ENCODE peak calls at places on chromosomes 6 and 20, in five cellular contexts. V is psoas muscle, T is tibial artery, Q is iPS DF 6.9, I is heart left ventricle. D is an unnamed sample. For H3K4me1, the result is how much of the 10 kb centered on the place peaks cover.

GRCh38 chr6:162963861-162964260 is 236.1 kb downstream of the PACRG start:
- DNase-seq in V (no peak), T (no peak), Q (no peak), I (no peak), D (no peak)

GRCh38 chr6:106749611-106750010 is 120.2 kb downstream of the QRSL1 start:
- DNase-seq in V (no peak), T (no peak), Q (no peak), I (no peak), D (no peak)

GRCh38 chr6:138912308-138912707 is 75.7 kb downstream of the REPS1 start:
- DNase-seq in V (no peak), T (no peak), Q (no peak), I (no peak), D (no peak)

GRCh38 chr6:75230484-75231325 is 12.9 kb downstream of the COX7A2 start:
- DNase-seq in V (no peak), T (peak), Q (no peak), I (no peak), D (no peak)

GRCh38 chr6:134774244-134774643 is 175.7 kb downstream of the ALDH8A1 start:
- DNase-seq in V (no peak), T (no peak), Q (no peak), I (no peak), D (no peak)

GRCh38 chr6:63476302-63476701 is 96.0 kb upstream of the LOC128125822 start:
- DNase-seq in V (no peak), T (no peak), Q (no peak), I (no peak), D (no peak)

GRCh38 chr6:36120539-36120938 is 9.8 kb upstream of the MAPK13 start:
- DNase-seq in V (no peak), T (peak), Q (no peak), I (no peak), D (no peak)

GRCh38 chr20:23710771-23711170 is 21.9 kb upstream of the CST4 start:
- DNase-seq in V (no peak), T (no peak), Q (no peak), I (no peak), D (no peak)

GRCh38 chr20:49292010-49292409 is 14.2 kb upstream of the ZNFX1 start:
- DNase-seq in V (no peak), T (no peak), Q (no peak), I (no peak), D (no peak)

GRCh38 chr6:20483902-20484497 is 50.3 kb upstream of the CDKAL1 start:
- DNase-seq in V (no peak), T (no peak), Q (no peak), I (no peak), D (no peak)

GRCh38 chr6:109454483-109455160 is 950 bp downstream of the MICAL1 start:
- DNase-seq in V (peak), T (peak), Q (no peak), I (peak), D (peak)

GRCh38 chr20:56249244-56249955 is 868 bp downstream of the MC3R start:
- DNase-seq in V (peak), T (no peak), Q (no peak), I (no peak), D (no peak)

GRCh38 chr6:37990762-37991525 is 171.4 kb downstream of the ZFAND3 start:
- DNase-seq in V (no peak), T (no peak), Q (no peak), I (no peak), D (no peak)

GRCh38 chr6:30555428-30556005 is 772 bp downstream of the GNL1 start:
- DNase-seq in V (peak), T (peak), Q (no peak), I (peak), D (peak)

GRCh38 chr20:62975251-62975770 is 22.8 kb downstream of the SLC17A9 start:
- DNase-seq in V (no peak), T (no peak), Q (no peak), I (no peak), D (no peak)

GRCh38 chr6:35278708-35279107 is 18.9 kb upstream of the DEF6 start:
- DNase-seq in V (no peak), T (no peak), Q (no peak), I (no peak), D (no peak)

GRCh38 chr20:22717466-22717865 is 133.1 kb upstream of the FOXA2 start:
- DNase-seq in V (no peak), T (no peak), Q (no peak), I (no peak), D (peak)

GRCh38 chr20:25605146-25605545 is 18.7 kb downstream of the NANP start:
- DNase-seq in V (no peak), T (no peak), Q (no peak), I (no peak), D (no peak)

GRCh38 chr6:48883116-48883515 is 579.9 kb downstream of the MMUT start:
- DNase-seq in V (no peak), T (no peak), Q (no peak), I (no peak), D (no peak)

GRCh38 chr6:141203902-141204575 is 928.7 kb upstream of the GJE1 start:
- DNase-seq in V (no peak), T (no peak), Q (no peak), I (no peak), D (no peak)

GRCh38 chr6:147301070-147301469 is 96.9 kb downstream of the STXBP5 start:
- DNase-seq in V (no peak), T (no peak), Q (no peak), I (no peak), D (no peak)

GRCh38 chr6:125729983-125730382 is 19.4 kb upstream of the HEY2 start:
- DNase-seq in V (no peak), T (no peak), Q (no peak), I (no peak), D (no peak)

GRCh38 chr6:44138717-44139350 is 11.5 kb downstream of the TMEM63B start:
- DNase-seq in V (no peak), T (no peak), Q (no peak), I (no peak), D (no peak)

GRCh38 chr20:5095931-5096330 is 23.8 kb downstream of the PCNA start:
- DNase-seq in V (no peak), T (no peak), Q (no peak), I (no peak), D (no peak)

GRCh38 chr6:130215526-130215925 is 7.2 kb downstream of the SAMD3 start:
- DNase-seq in V (no peak), T (no peak), Q (no peak), I (no peak), D (no peak)

GRCh38 chr6:67863346-67863745 is 771.7 kb upstream of the ADGRB3 start:
- DNase-seq in V (no peak), T (no peak), Q (no peak), I (no peak), D (no peak)
- H3K4me1 ChIP-seq in V (under half), T (under half), Q (under half), I (under half), D (under half)

DNA sequence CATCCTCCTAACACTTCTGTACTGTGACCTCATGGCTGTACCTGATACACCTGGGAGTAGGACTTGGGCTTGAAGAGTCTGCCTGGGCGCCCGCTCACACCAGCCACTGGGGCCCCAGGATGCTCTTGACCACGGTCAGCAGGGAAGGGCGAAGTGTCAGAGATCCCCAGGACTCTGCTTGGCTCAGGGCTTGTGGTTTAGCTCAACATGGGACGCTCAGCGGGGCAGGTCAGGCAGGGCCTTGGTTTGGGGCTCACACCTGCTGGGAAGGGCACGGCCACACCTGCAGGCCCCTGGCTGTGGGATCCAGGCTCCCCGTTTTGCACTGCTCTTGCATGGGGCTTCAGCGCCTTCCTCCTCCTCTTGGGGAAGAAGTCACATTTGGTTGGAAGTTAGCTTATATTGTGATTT is 378.2 kb downstream of the CDH4 start:
- DNase-seq in V (no peak), T (no peak), Q (no peak), I (peak), D (no peak)
- H3K4me3 ChIP-seq in V (no peak), T (no peak), Q (no peak), I (no peak), D (no peak)

DNA sequence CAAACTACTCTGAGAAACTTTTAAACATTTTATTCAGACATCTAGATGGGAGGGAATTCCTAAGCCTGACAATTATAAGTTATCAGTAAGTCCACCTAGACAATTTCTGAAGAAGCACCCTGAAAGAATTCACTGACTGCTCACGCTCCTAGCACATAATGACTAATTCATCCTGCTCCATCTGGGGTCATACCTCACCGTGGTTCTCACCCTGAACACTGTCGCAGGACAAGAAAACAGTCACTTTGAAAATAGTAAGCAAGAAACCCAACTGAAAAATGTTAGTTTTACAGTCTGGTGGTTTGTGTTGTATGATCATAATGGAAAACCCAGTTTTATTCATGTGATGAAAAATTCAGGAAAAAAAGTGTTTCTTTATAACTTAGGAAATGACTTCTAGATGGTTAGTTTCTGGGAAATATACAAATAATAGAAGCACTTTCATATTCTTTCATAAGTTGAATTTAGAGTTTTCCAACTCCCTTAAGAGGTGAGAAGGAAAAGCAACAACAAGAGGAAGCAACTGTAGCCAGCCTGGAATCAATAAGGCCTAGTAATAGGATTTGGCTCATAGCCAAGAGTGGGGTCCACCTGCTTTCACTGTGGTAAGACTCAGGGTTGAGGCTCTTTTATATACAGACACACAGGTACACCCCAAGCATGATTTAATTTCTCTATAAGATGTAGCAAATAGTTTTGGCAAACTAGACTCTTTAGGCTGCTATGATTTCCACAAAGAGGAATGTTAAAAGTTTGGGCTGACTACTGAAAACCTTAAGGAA is 94.1 kb downstream of the HIVEP2 start:
- DNase-seq in V (no peak), T (no peak), Q (no peak), I (no peak), D (no peak)
- H3K4me1 ChIP-seq in V (half or more), T (under half), Q (under half), I (half or more), D (under half)

DNA sequence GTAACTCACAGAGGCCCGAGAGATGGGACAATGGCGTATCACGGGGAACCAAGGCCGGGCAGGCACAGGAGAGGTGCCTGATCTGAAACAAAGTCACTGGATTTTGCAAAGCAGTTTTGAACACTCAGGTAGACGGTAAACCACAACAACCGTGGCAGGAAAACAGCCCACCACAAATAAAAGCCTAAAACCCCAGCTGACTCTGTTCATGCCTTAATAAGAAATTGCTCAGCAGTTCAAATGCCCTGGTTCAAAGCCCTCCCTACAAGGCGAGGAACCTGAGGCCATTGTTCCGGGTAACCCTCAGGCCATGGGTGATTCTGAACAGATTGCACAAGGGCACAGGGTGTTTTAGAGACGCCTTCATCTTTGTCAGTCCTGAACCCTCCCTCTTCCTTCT is 114.2 kb downstream of the MAP3K7 start:
- DNase-seq in V (no peak), T (no peak), Q (no peak), I (no peak), D (no peak)
- H3K4me3 ChIP-seq in V (no peak), T (no peak), Q (no peak), I (no peak), D (no peak)

DNA sequence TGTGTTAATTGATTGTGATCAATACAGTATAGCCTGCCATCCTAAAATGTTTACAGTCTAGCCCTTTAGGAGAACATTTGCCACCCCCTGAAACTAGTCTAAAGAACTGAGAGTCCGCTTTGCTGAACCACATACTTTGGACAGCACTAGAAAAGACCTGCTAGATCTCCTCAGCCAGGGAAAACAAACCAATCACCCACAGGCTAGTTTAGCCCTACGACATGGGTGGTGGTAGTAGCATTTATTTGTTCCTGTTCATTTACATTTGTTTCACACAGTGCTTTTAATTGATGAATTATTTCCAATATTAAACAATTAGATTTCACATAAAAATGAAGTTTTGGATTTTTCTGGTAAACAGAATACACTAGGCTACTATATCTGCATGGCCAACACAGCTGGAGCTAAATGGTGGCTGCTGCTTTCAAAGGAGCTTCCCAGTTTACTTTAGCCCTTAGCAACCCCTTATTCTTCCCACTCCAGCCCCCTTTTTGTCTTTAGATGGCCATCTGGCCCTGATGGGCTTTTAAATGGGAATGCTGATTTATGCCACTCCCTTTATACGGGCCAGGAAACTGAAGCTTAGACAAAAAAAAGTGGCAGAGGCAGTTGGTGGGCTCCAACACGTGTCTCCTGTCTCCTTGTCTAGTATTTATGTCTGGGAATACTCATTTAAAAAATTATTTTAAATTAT is 72.4 kb downstream of the ADGRG6 start:
- DNase-seq in V (no peak), T (no peak), Q (no peak), I (no peak), D (no peak)
- H3K4me1 ChIP-seq in V (under half), T (under half), Q (under half), I (under half), D (under half)

GRCh38 chr20:42516692-42517091 is 673.0 kb downstream of the PTPRT start:
- DNase-seq in V (no peak), T (no peak), Q (no peak), I (no peak), D (no peak)
- H3K4me3 ChIP-seq in V (no peak), T (no peak), Q (no peak), I (no peak), D (no peak)

DNA sequence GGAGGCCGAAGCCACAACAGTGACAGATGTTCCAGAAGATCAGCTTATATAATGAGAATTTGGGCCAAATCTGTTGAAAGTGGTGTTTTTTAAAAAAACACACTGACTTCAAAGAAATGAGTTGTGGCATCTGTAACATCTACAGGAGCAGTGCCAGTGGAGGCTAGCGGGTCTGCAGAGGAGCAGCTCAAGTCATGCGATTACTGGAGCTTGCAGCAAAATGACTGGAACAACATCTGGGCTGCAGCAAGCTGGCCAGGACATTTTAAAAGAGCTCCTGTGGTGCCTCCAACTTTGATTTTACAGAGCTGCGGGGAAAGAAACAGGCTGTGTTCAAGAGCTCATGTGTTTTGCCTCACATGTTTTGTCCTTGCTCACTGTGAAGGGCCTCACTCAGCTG is 57.2 kb downstream of the TBX18 start:
- DNase-seq in V (no peak), T (no peak), Q (no peak), I (no peak), D (peak)
- H3K4me1 ChIP-seq in V (under half), T (under half), Q (under half), I (under half), D (under half)

D was measured in right cardiac atrium.